ENCODE peak calls at places on chromosomes 11 and 22, in seven cellular contexts. B, I, G, C, R, F and S are unnamed samples.

GRCh38 chr11:72669527-72669926 is 4.7 kb downstream of the PDE2A start:
- DNase-seq in R (no peak), C (no peak), G (no peak), I (no peak), B (no peak), F (no peak), S (no peak)

GRCh38 chr11:111445586-111445985 is 66.5 kb upstream of the POU2AF1 start:
- DNase-seq in C (no peak), B (no peak), I (no peak), G (no peak), R (no peak), F (no peak), S (no peak)

GRCh38 chr11:1739576-1739975 is 10.8 kb downstream of the IFITM10 start:
- DNase-seq in I (no peak), R (no peak), F (peak; percentile 37), B (no peak), C (no peak), G (no peak), S (no peak)

GRCh38 chr11:3950996-3951662 is 95.7 kb downstream of the STIM1 start:
- DNase-seq in R (no peak), C (peak; percentile 82), B (no peak), F (no peak), I (peak; percentile 80), G (no peak), S (no peak)

GRCh38 chr11:13335319-13335718 is 57.7 kb downstream of the BMAL1 start:
- DNase-seq in I (peak; percentile 72), R (peak; percentile 54), C (peak; percentile 83), B (peak; percentile 72), F (peak; percentile 87), G (peak; percentile 63), S (peak; percentile 74)

GRCh38 chr22:27804683-27805297 is 3.2 kb upstream of the MN1 start:
- DNase-seq in G (peak; percentile 82), I (peak; percentile 88), R (peak; percentile 18), C (peak; percentile 82), F (peak; percentile 72), B (peak; percentile 77), S (peak; percentile 71)

GRCh38 chr11:19441752-19442553 is 201.2 kb upstream of the E2F8 start:
- DNase-seq in F (no peak), B (peak; percentile 70), R (peak; percentile 62), G (no peak), C (peak; percentile 96), I (no peak), S (peak; percentile 97)

GRCh38 chr11:80779907-80780615 is 1339.2 kb upstream of the TENM4 start:
- DNase-seq in B (no peak), G (no peak), I (no peak), R (no peak), F (no peak), C (no peak), S (peak; percentile 14)

GRCh38 chr11:64753380-64754123 is 6.2 kb downstream of the PYGM start:
- DNase-seq in F (no peak), I (no peak), B (peak; percentile 13), C (no peak), R (no peak), G (no peak), S (no peak)

GRCh38 chr11:71221851-71222250 is 30.5 kb downstream of the SHANK2 start:
- DNase-seq in I (no peak), F (no peak), G (no peak), R (no peak), C (no peak), B (peak; percentile 5), S (no peak)

GRCh38 chr11:134921938-134922337 is 509.9 kb upstream of the B3GAT1 start:
- DNase-seq in C (no peak), B (no peak), G (no peak), F (no peak), R (no peak), I (no peak), S (peak; percentile 10)

GRCh38 chr11:93049740-93050139 is 80.3 kb downstream of the MTNR1B start:
- DNase-seq in C (no peak), I (no peak), R (no peak), G (no peak), B (no peak), F (no peak), S (no peak)

GRCh38 chr11:64058494-64058893 is 22.8 kb downstream of the FLRT1 start:
- DNase-seq in R (no peak), F (no peak), C (peak; percentile 34), B (no peak), G (peak; percentile 82), I (no peak), S (no peak)

GRCh38 chr11:60310407-60310998 is 16.6 kb upstream of the MS4A6E start:
- DNase-seq in F (peak; percentile 59), R (no peak), B (peak; percentile 65), C (no peak), I (no peak), G (peak; percentile 41), S (no peak)

GRCh38 chr11:126925321-126926093 is 75.1 kb downstream of the KIRREL3 start:
- DNase-seq in B (no peak), C (no peak), R (no peak), F (no peak), G (no peak), I (no peak), S (peak; percentile 30)

GRCh38 chr22:46044718-46045458 is 67.9 kb upstream of the WNT7B start:
- DNase-seq in R (no peak), G (peak; percentile 64), F (peak; percentile 73), I (peak; percentile 41), C (peak; percentile 40), B (peak; percentile 17), S (no peak)

GRCh38 chr11:14638561-14638960 is 5.0 kb upstream of the PDE3B start:
- DNase-seq in R (no peak), F (no peak), B (no peak), G (no peak), I (no peak), C (peak; percentile 4), S (no peak)

GRCh38 chr22:32920734-32921133 is 119.2 kb downstream of the TIMP3 start:
- DNase-seq in G (no peak), F (no peak), C (no peak), I (no peak), B (no peak), R (no peak), S (no peak)

GRCh38 chr11:60328460-60328859 is 1.4 kb downstream of the MS4A6E start:
- DNase-seq in R (no peak), G (no peak), C (no peak), I (no peak), B (no peak), F (no peak), S (no peak)

GRCh38 chr22:45441158-45441557 is 27.7 kb downstream of the RIBC2 start:
- DNase-seq in F (peak; percentile 65), R (no peak), C (peak; percentile 73), G (peak; percentile 78), I (peak; percentile 73), B (peak; percentile 70), S (peak; percentile 61)

GRCh38 chr22:37638351-37639069 is 959 bp upstream of the SH3BP1 start:
- DNase-seq in G (no peak), B (no peak), R (no peak), F (peak; percentile 89), C (no peak), I (no peak), S (peak; percentile 39)

GRCh38 chr22:21909871-21910270 is 42.4 kb upstream of the MAPK1 start:
- DNase-seq in G (no peak), B (no peak), F (no peak), I (no peak), R (no peak), C (no peak), S (no peak)

GRCh38 chr22:43910178-43910695 is 13.4 kb upstream of the PNPLA3 start:
- DNase-seq in R (no peak), C (no peak), G (no peak), F (no peak), B (no peak), I (no peak), S (peak; percentile 37)
- TF ChIP-seq CTCF in R (no peak), C (no peak), G (no peak), F (no peak), B (no peak), I (no peak), S (no peak)

DNA sequence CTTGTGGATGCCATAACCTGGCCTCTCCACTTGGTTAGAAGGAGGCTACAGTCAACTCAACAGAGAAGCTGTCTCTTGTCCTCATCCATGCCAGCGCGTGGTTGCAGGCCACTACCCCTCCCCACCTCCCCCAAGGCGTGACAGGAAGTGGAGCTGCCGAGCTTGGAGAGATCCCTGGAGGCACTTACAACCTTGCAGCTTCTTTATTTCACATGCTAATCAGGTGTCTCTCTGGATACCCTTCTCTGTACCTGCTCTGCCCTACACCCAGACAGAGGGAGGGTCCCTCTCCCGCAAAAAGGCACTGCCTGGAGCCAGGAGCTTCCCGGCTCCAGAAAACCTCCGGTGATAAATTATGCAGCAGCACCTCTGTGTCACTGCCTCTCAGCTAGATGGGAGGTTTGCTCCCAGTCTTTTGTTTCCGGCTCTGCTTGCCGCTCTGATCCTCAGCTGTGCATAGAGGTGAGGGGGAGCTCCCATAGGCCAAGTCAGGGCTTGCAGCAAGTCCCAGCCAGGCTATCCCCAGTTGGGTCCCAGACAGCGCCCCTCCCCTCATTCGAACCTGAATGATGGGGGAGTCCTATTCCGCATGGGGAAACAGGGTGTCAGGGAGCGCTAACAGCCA is 5.7 kb downstream of the LRP4 start:
- DNase-seq in C (no peak), G (no peak), F (no peak), B (no peak), I (peak; percentile 87), R (no peak), S (peak; percentile 47)
- H3K4me3 ChIP-seq in C (no peak overlapping the region), G (no peak overlapping the region), F (no peak overlapping the region), B (no peak overlapping the region), I (peak overlapping the region; percentile 43), R (no peak overlapping the region), S (peak overlapping the region; percentile 34)

GRCh38 chr11:82315093-82315492 is 418.6 kb downstream of the FAM181B start:
- DNase-seq in C (no peak), G (no peak), B (no peak), R (no peak), F (no peak), I (peak; percentile 70), S (peak; percentile 58)
- TF ChIP-seq CTCF in C (no peak), G (no peak), B (no peak), R (no peak), F (no peak), I (peak; percentile 80), S (peak; percentile 68)

DNA sequence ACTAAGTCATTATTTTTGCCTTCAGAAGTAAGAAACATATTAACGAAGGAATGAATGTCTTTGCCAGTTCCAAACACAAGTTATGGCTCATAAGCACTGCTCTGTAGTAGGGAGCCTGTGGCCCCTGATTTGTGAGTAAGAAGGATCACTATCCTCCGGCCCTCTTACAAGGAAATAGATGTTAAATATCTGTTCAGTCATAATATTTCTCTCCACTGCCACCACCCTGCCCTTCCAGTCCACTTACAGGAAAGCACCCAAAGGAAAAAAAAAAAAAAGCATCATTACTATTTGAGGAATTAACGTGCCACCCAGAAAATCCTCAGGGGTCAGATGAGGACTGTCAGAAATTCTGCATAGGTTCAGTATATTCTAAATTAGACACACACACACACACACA is 123.4 kb downstream of the ETS1 start:
- DNase-seq in G (no peak), R (no peak), I (no peak), B (no peak), F (no peak), C (no peak), S (no peak)
- H3K4me3 ChIP-seq in G (no peak overlapping the region), R (no peak overlapping the region), I (no peak overlapping the region), B (no peak overlapping the region), F (no peak overlapping the region), C (no peak overlapping the region), S (no peak overlapping the region)

GRCh38 chr11:69442012-69442806 is 39.3 kb upstream of the LINC01488 start:
- DNase-seq in C (no peak), G (peak; percentile 12), F (no peak), I (no peak), R (no peak), B (no peak), S (peak; percentile 79)
- TF ChIP-seq CTCF in C (no peak), G (no peak), F (no peak), I (no peak), R (no peak), B (no peak), S (no peak)